ENCODE peak calls at places on chromosomes 4 and X, in six cellular contexts. E is activated T-cell treated with anti-CD3 and anti-CD28 coated beads, Interleukin-2, amount 50 U/mL, for 72 hours; X is neuronal stem cell; G is astrocyte of the cerebellum; N is AG08395; L is H9. V is an unnamed sample.

GRCh38 chr4:117823388-117823787 is 210.9 kb upstream of the NDST3 start:
- DNase-seq in X (no peak), G (no peak), L (no peak), E (no peak), N (no peak), V (no peak)

GRCh38 chr4:23877758-23878229 is 12.1 kb downstream of the PPARGC1A start:
- DNase-seq in N (peak), G (no peak), L (no peak), E (no peak), X (no peak), V (no peak)

GRCh38 chr4:111154924-111155323 is 532.0 kb upstream of the PITX2 start:
- DNase-seq in E (no peak), X (no peak), G (no peak), N (no peak), L (no peak), V (no peak)

GRCh38 chr4:122764808-122765189 is 32.3 kb downstream of the BBS12 start:
- DNase-seq in L (no peak), E (no peak), G (no peak), N (peak), X (no peak), V (no peak)

GRCh38 chr4:47543331-47543730 is 58.3 kb downstream of the ATP10D start:
- DNase-seq in X (no peak), L (no peak), N (no peak), E (no peak), G (no peak), V (no peak)

GRCh38 chr4:83170952-83171399 is 56.4 kb upstream of the PLAC8 start:
- DNase-seq in E (peak), L (peak), G (no peak), N (no peak), X (no peak), V (no peak)

GRCh38 chr4:138616775-138617174 is 374.6 kb upstream of the SLC7A11 start:
- DNase-seq in L (no peak), N (no peak), X (no peak), G (no peak), E (no peak), V (no peak)

GRCh38 chr4:100076753-100077152 is 113.5 kb downstream of the DDIT4L start:
- DNase-seq in X (no peak), G (no peak), N (no peak), E (no peak), L (no peak), V (no peak)

GRCh38 chr4:25171451-25171850 is 11.2 kb upstream of the SEPSECS start:
- DNase-seq in L (no peak), X (no peak), N (no peak), E (no peak), G (no peak), V (no peak)

GRCh38 chr4:101200561-101200960 is 146.8 kb downstream of the PPP3CA start:
- DNase-seq in G (peak), X (no peak), N (peak), E (no peak), L (no peak), V (peak)

GRCh38 chr4:76307670-76308014 is 1.1 kb downstream of the STBD1 start:
- DNase-seq in L (no peak), E (no peak), N (peak), X (no peak), G (no peak), V (no peak)

GRCh38 chrX:121308276-121308805 is 260.9 kb downstream of the GLUD2 start:
- DNase-seq in X (no peak), L (peak), E (peak), G (peak), N (peak), V (no peak)

GRCh38 chr4:183987529-183987946 is 82.4 kb downstream of the STOX2 start:
- DNase-seq in N (peak), E (no peak), G (peak), X (peak), L (peak), V (no peak)

GRCh38 chr4:89101256-89102161 is 9.8 kb upstream of the TIGD2 start:
- DNase-seq in E (no peak), X (no peak), L (no peak), G (no peak), N (no peak), V (no peak)

GRCh38 chr4:148986951-148987350 is 544.7 kb upstream of the NR3C2 start:
- DNase-seq in G (no peak), E (no peak), N (no peak), L (no peak), X (no peak), V (no peak)

GRCh38 chr4:136412708-136413107 is 1119.6 kb downstream of the PCDH18 start:
- DNase-seq in N (no peak), L (no peak), X (no peak), E (no peak), G (peak), V (no peak)

GRCh38 chr4:178070155-178070554 is 627.9 kb upstream of the AGA start:
- DNase-seq in L (no peak), X (no peak), G (no peak), N (no peak), E (no peak), V (no peak)

GRCh38 chrX:94662665-94663064 is 988.7 kb downstream of the FAM133A start:
- DNase-seq in X (no peak), L (no peak), G (no peak), N (no peak), E (no peak), V (no peak)

GRCh38 chrX:46407036-46407752 is 138.0 kb downstream of the ZNF674 start:
- DNase-seq in N (no peak), E (no peak), X (no peak), L (no peak), G (no peak), V (no peak)

GRCh38 chr4:55258152-55258863 is 87.7 kb upstream of the SRD5A3 start:
- DNase-seq in N (no peak), X (no peak), G (no peak), L (no peak), E (no peak), V (no peak)

GRCh38 chrX:84634201-84634782 is 132.0 kb upstream of the HDX start:
- DNase-seq in L (no peak), E (no peak), N (no peak), G (no peak), X (no peak), V (no peak)

GRCh38 chr4:82469776-82470345 is 39.5 kb downstream of the ENOPH1 start:
- DNase-seq in L (no peak), G (no peak), E (no peak), X (no peak), N (peak), V (no peak)

GRCh38 chr4:139986108-139986507 is 167.9 kb downstream of the MAML3 start:
- DNase-seq in G (peak), L (no peak), E (no peak), N (no peak), X (no peak), V (no peak)

GRCh38 chrX:49155243-49155899 is 7.2 kb upstream of the MAGIX start:
- DNase-seq in X (peak), E (peak), G (peak), L (peak), N (peak), V (no peak)

GRCh38 chr4:72701987-72702819 is 133.2 kb upstream of the ADAMTS3 start:
- DNase-seq in E (peak), N (peak), L (no peak), X (peak), G (peak), V (peak)

GRCh38 chr4:77146426-77147399 is 10.3 kb upstream of the CCNG2 start:
- DNase-seq in N (peak), E (no peak), G (no peak), L (no peak), X (no peak), V (no peak)

GRCh38 chrX:25017667-25018247 is 2.0 kb upstream of the ARX start:
- DNase-seq in X (no peak), G (no peak), E (no peak), L (no peak), N (no peak), V (no peak)

GRCh38 chr4:156578005-156578404 is 393.6 kb downstream of the PDGFC start:
- DNase-seq in L (no peak), N (no peak), X (no peak), E (no peak), G (no peak), V (no peak)

GRCh38 chr4:136650541-136651277 is 881.6 kb downstream of the PCDH18 start:
- DNase-seq in G (peak), X (no peak), E (no peak), N (no peak), L (no peak), V (no peak)

GRCh38 chr4:67437974-67438713 is 107.2 kb downstream of the CENPC start:
- DNase-seq in L (no peak), G (no peak), E (no peak), N (peak), X (no peak), V (no peak)

GRCh38 chrX:68942797-68943196 is 114.0 kb downstream of the EFNB1 start:
- DNase-seq in X (no peak), G (no peak), N (no peak), L (no peak), E (no peak), V (no peak)

GRCh38 chr4:123661080-123661737 is 264.6 kb downstream of the SPRY1 start:
- DNase-seq in G (peak), X (no peak), L (no peak), E (no peak), N (peak), V (no peak)

GRCh38 chr4:129261584-129261983 is 165.6 kb downstream of the C4orf33 start:
- DNase-seq in G (no peak), L (no peak), X (no peak), N (no peak), E (no peak), V (no peak)

GRCh38 chr4:180380733-180381132 is 1862.5 kb upstream of the TENM3 start:
- DNase-seq in X (no peak), N (no peak), E (no peak), G (peak), L (no peak), V (no peak)

GRCh38 chrX:69503835-69504625 is at the start of gene NALF2:
- DNase-seq in N (peak), G (no peak), E (peak), L (peak), X (peak), V (no peak)

GRCh38 chr4:113539408-113539807 is 222.1 kb downstream of the CAMK2D start:
- DNase-seq in L (no peak), G (peak), N (peak), E (peak), X (no peak), V (no peak)

GRCh38 chrX:11499076-11500044 is 166.4 kb downstream of the ARHGAP6 start:
- DNase-seq in X (no peak), L (no peak), N (peak), E (no peak), G (peak), V (no peak)

GRCh38 chrX:36577006-36577405 is 431.2 kb upstream of the FAM47C start:
- DNase-seq in G (no peak), X (no peak), N (no peak), L (no peak), E (no peak), V (no peak)

GRCh38 chr4:128315756-128316520 is 28.3 kb upstream of the PGRMC2 start:
- DNase-seq in E (no peak), G (no peak), X (no peak), L (no peak), N (no peak), V (no peak)

GRCh38 chr4:84499065-84499982 is at the start of gene NKX6-1:
- DNase-seq in G (peak), X (peak), E (peak), N (peak), L (peak), V (peak)

V was measured in brain pericyte.